ENCODE peak calls at places on chromosomes 6 and 20, in five cellular contexts. Q is psoas muscle, F is HL-60, J is SK-N-SH, E is heart right ventricle. S is an unnamed sample.
A peak's percentile ranks its signal among the peaks of the same experiment; 100 is the strongest.

GRCh38 chr6:30881987-30882763 is 2.1 kb upstream of the DDR1 start:
- DNase-seq in E (no peak), F (no peak), J (peak; percentile 15), Q (no peak), S (peak; percentile 34)

GRCh38 chr6:112287836-112288235 is 33.5 kb upstream of the LAMA4 start:
- DNase-seq in E (no peak), J (no peak), F (no peak), Q (no peak), S (no peak)

GRCh38 chr6:52663120-52663934 is 7.6 kb upstream of the TMEM14A start:
- DNase-seq in J (peak; percentile 69), E (no peak), Q (peak; percentile 29), F (no peak), S (peak; percentile 48)

GRCh38 chr20:38260025-38260377 is 534 bp downstream of the KIAA1755 start:
- DNase-seq in F (no peak), Q (no peak), E (no peak), J (peak; percentile 42), S (no peak)

GRCh38 chr6:114364295-114364694 is 21.5 kb upstream of the HS3ST5 start:
- DNase-seq in J (no peak), E (no peak), F (no peak), Q (no peak), S (peak; percentile 37)

GRCh38 chr6:26195376-26195923 is 108.2 kb downstream of the HFE start:
- DNase-seq in Q (peak; percentile 81), E (peak; percentile 85), J (peak; percentile 64), F (peak; percentile 67), S (peak; percentile 86)

GRCh38 chr20:32252189-32252588 is 25.3 kb upstream of the KIF3B start:
- DNase-seq in J (no peak), E (no peak), Q (no peak), F (no peak), S (no peak)

GRCh38 chr6:112801681-112802080 is 454.6 kb downstream of the RFPL4B start:
- DNase-seq in Q (no peak), E (no peak), F (no peak), J (no peak), S (no peak)

GRCh38 chr20:3276400-3277015 is 37.5 kb upstream of the SLC4A11 start:
- DNase-seq in E (no peak), J (no peak), Q (no peak), F (no peak), S (no peak)

GRCh38 chr20:49482621-49483017 is at the start of gene KCNB1:
- DNase-seq in F (no peak), Q (peak; percentile 73), E (peak; percentile 60), J (peak; percentile 48), S (no peak)

GRCh38 chr6:106547961-106548453 is 81.3 kb downstream of the RTN4IP1 start:
- DNase-seq in F (no peak), E (no peak), Q (no peak), J (no peak), S (peak; percentile 72)

DNA sequence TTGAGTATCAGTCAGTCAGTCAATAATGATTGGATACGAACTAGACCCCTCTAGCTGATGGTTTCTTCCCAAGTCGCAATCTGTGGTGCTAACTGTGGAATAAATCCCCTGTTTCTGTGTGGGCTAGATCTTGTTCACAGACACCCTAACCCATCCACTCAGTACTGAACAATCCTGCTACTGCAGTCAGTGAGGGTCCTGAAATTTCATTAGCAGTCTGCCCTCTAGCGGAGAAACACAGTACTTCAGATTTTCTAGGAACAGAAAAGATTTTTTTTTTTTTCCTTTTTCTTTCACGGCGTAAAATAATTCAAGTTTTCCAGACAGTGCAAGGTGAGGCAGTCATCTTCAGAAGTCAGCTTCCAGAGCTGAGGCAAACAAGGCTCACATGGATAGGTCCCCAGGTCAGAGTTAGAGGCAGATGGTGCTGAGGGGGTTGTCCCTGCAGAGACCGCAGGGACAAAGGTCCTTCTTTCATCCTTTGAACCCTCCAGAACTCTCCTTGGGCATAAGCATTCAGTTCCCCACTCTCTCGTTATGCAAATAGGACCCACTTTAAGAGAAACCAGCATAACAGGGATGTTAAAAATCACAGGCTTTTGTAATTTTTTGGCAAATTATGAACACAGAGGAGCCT is 119.6 kb downstream of the SCML4 start:
- DNase-seq in J (peak; percentile 69), Q (no peak), E (no peak), F (no peak), S (no peak)
- H3K4me3 ChIP-seq in J (no peak overlapping the region), Q (no peak overlapping the region), E (no peak overlapping the region), F (no peak overlapping the region), S (no peak overlapping the region)

DNA sequence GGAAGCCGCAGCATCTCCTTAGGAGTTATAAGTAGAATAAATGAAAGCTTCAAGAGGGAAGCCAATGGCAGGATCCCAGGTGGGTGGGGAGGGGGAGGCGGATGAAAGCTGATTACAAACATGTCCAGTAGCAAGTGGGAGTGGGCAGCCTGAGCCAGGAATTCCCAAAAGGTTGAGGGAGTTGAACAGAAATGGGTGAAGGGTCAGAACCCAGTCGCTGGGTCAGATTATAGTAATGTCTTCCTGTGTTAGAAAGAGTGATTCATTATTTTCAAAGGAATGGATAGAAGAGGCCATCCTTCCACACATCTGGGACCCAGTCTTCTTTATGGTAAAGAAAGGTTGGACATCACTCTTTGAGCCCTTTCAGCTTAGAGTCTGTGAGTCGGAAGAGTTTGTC is 41.0 kb upstream of the FAM50B start:
- DNase-seq in F (no peak), J (no peak), Q (no peak), E (no peak), S (no peak)
- H3K27ac ChIP-seq in F (no peak overlapping the region), J (no peak overlapping the region), Q (peak overlapping the region; percentile 71), E (no peak overlapping the region), S (peak overlapping the region; percentile 78)

DNA sequence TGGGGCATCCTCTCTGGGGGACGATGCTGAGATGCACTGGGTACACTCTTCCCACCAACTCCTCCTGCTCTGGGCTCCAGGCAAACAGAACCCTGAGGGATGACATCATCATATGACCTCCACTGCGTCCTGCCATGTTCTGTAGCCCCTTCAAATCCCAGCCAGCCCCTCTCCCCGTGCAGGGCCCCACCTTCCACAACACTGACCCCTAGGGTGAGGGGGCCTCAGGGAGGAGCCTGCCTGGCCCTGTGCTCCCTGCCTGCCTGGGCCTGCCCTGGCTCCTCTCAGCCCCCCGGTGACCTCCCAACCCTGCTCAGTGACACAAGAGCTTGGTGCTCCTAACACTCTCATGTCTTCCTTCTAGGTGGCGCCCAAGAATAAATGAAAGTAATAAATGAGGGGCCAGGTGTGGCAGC is 9.6 kb upstream of the SPDEF start:
- DNase-seq in Q (no peak), E (no peak), F (no peak), J (peak; percentile 31), S (no peak)
- H3K27me3 ChIP-seq in Q (peaks cover 4% of the 10 kb centered on the region), E (peaks cover 29% of the 10 kb centered on the region), F (peaks cover 7% of the 10 kb centered on the region), J (no peaks in the 10 kb centered on the region), S (peaks cover 8% of the 10 kb centered on the region)

GRCh38 chr6:93416575-93417420 is 2.6 kb downstream of the EPHA7 start:
- DNase-seq in E (peak; percentile 32), F (no peak), J (peak; percentile 31), Q (peak; percentile 13), S (no peak)
- H3K4me3 ChIP-seq in E (peak overlapping the region; percentile 55), F (no peak overlapping the region), J (no peak overlapping the region), Q (peak overlapping the region; percentile 67), S (no peak overlapping the region)

GRCh38 chr6:118591897-118592296 is 43.8 kb downstream of the PLN start:
- DNase-seq in J (no peak), F (no peak), E (no peak), Q (no peak), S (no peak)
- H3K27ac ChIP-seq in J (no peak overlapping the region), F (no peak overlapping the region), E (no peak overlapping the region), Q (peak overlapping the region; percentile 32), S (no peak overlapping the region)